ENCODE peak calls at places on chromosome 3, in seven cellular contexts. F is right lobe of liver, O is body of pancreas, X is psoas muscle, D is H1, I is brain microvascular endothelial cell, Q is AG04450. C is an unnamed sample.

GRCh38 chr3:107676469-107677309 is 153.9 kb downstream of the BBX start:
- DNase-seq in Q (no peak), I (no peak), X (no peak), D (no peak), F (no peak), O (no peak), C (no peak)

GRCh38 chr3:16887130-16887529 is 2.4 kb downstream of the PLCL2 start:
- DNase-seq in F (no peak), D (no peak), Q (no peak), X (no peak), I (no peak), O (no peak), C (no peak)

GRCh38 chr3:60609446-60609845 is 641.8 kb downstream of the FHIT start:
- DNase-seq in O (no peak), I (peak; percentile 61), F (no peak), D (peak; percentile 56), X (no peak), Q (no peak), C (no peak)

GRCh38 chr3:63130625-63131024 is 147.5 kb upstream of the SYNPR start:
- DNase-seq in D (no peak), Q (no peak), F (no peak), X (no peak), I (no peak), O (no peak), C (no peak)

GRCh38 chr3:113533534-113533892 is 1.2 kb downstream of the SIDT1 start:
- DNase-seq in D (no peak), X (no peak), F (no peak), Q (no peak), O (no peak), I (no peak), C (no peak)

GRCh38 chr3:124650798-124651197 is 79.5 kb upstream of the UMPS start:
- DNase-seq in D (no peak), F (no peak), X (no peak), Q (no peak), I (no peak), O (no peak), C (no peak)

GRCh38 chr3:15387171-15387581 is 40.2 kb downstream of the METTL6 start:
- DNase-seq in D (no peak), O (no peak), X (no peak), I (no peak), F (no peak), Q (no peak), C (no peak)

GRCh38 chr3:65597225-65597951 is 441.3 kb downstream of the MAGI1 start:
- DNase-seq in F (no peak), Q (no peak), I (no peak), X (peak; percentile 48), D (peak; percentile 88), O (peak; percentile 63), C (peak; percentile 76)

GRCh38 chr3:47433796-47434195 is 41.9 kb downstream of the SCAP start:
- DNase-seq in D (no peak), Q (no peak), X (no peak), F (peak; percentile 17), O (no peak), I (no peak), C (no peak)

GRCh38 chr3:46912986-46913385 is 35.5 kb downstream of the PTH1R start:
- DNase-seq in D (no peak), F (no peak), O (no peak), X (no peak), Q (no peak), I (no peak), C (no peak)

GRCh38 chr3:165716592-165716991 is 120.6 kb downstream of the BCHE start:
- DNase-seq in O (no peak), I (no peak), D (no peak), Q (no peak), F (no peak), X (no peak), C (no peak)

GRCh38 chr3:71258116-71258515 is 325.4 kb downstream of the FOXP1 start:
- DNase-seq in I (peak; percentile 88), F (no peak), X (no peak), D (no peak), O (no peak), Q (peak; percentile 27), C (no peak)

GRCh38 chr3:171446801-171447578 is 13.2 kb downstream of the TNIK start:
- DNase-seq in X (no peak), Q (peak; percentile 20), O (peak; percentile 25), D (no peak), F (no peak), I (peak; percentile 48), C (no peak)

GRCh38 chr3:17052348-17052747 is 167.6 kb downstream of the PLCL2 start:
- DNase-seq in D (no peak), O (no peak), F (no peak), I (no peak), X (no peak), Q (no peak), C (no peak)

GRCh38 chr3:165279471-165279870 is 83.3 kb upstream of the SLITRK3 start:
- DNase-seq in D (no peak), O (no peak), F (no peak), X (no peak), I (no peak), Q (no peak), C (no peak)

GRCh38 chr3:164604687-164605086 is 473.6 kb downstream of the SI start:
- DNase-seq in O (peak; percentile 6), X (no peak), F (no peak), I (peak; percentile 3), Q (no peak), D (no peak), C (no peak)

GRCh38 chr3:15333099-15333956 is 942 bp upstream of the SH3BP5 start:
- DNase-seq in I (no peak), Q (no peak), F (no peak), O (no peak), X (no peak), D (no peak), C (no peak)

GRCh38 chr3:60431599-60431958 is 819.7 kb downstream of the FHIT start:
- DNase-seq in D (peak; percentile 27), Q (peak; percentile 4), F (no peak), X (no peak), O (no peak), I (peak; percentile 22), C (no peak)

GRCh38 chr3:114519415-114519814 is 225.6 kb downstream of the TIGIT start:
- DNase-seq in D (no peak), Q (peak; percentile 36), I (peak; percentile 84), F (no peak), O (peak; percentile 60), X (peak; percentile 52), C (no peak)

GRCh38 chr3:11331101-11331500 is 58.9 kb downstream of the ATG7 start:
- DNase-seq in I (no peak), O (no peak), X (no peak), Q (no peak), F (no peak), D (no peak), C (no peak)

GRCh38 chr3:129441782-129442181 is 1.8 kb downstream of the IFT122 start:
- DNase-seq in O (peak; percentile 48), F (no peak), X (no peak), Q (no peak), I (no peak), D (no peak), C (peak; percentile 46)

DNA sequence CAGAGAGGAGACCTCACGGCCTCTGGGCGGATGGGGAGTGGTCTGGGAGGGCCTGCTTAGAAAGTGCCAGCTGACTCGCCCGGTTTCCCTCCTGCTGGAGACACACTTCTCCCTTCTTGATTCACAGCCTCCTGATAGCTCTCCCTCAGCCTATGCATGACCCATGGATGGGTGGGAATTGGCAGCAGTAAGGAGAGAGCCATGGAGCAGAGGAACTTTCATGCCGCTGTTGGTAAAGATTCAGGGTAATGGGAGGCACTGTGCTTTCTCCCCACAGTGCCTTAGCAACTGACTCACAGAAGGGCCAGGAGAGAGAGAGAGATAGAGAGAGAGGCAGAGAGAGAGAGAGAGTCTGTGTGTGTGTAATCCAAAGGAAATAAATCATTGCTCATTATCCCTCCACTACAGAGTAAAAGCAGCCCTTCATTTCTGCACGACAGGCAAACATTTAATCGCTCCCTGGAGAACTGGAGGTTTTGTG is 82.9 kb downstream of the SEMA5B start:
- DNase-seq in F (no peak), Q (no peak), O (no peak), X (no peak), D (no peak), I (peak; percentile 18), C (no peak)
- TF ChIP-seq CTCF in F (no peak), Q (no peak), O (no peak), X (no peak), D (no peak), I (no peak), C (no peak)

GRCh38 chr3:176926688-176927087 is 270.6 kb downstream of the TBL1XR1 start:
- DNase-seq in F (no peak), Q (no peak), I (no peak), D (no peak), O (no peak), X (no peak), C (no peak)

GRCh38 chr3:176919836-176920760 is 277.2 kb downstream of the TBL1XR1 start:
- DNase-seq in D (no peak), Q (peak; percentile 66), X (no peak), I (peak; percentile 79), O (no peak), F (no peak), C (no peak)

GRCh38 chr3:176926034-176926433 is 271.2 kb downstream of the TBL1XR1 start:
- DNase-seq in Q (no peak), F (no peak), O (no peak), I (no peak), D (no peak), X (no peak), C (no peak)

GRCh38 chr3:176916777-176917176 is 280.5 kb downstream of the TBL1XR1 start:
- DNase-seq in X (no peak), O (peak; percentile 65), Q (no peak), F (no peak), D (peak; percentile 33), I (no peak), C (no peak)

GRCh38 chr3:176920806-176921205 is 276.5 kb downstream of the TBL1XR1 start:
- DNase-seq in D (no peak), O (peak; percentile 30), Q (no peak), I (no peak), X (no peak), F (no peak), C (no peak)
- H3K27ac ChIP-seq in D (no peak overlapping the region), O (peak overlapping the region; percentile 69), Q (peak overlapping the region; percentile 40), I (no peak overlapping the region), X (no peak overlapping the region), F (no peak overlapping the region), C (no peak overlapping the region)

DNA sequence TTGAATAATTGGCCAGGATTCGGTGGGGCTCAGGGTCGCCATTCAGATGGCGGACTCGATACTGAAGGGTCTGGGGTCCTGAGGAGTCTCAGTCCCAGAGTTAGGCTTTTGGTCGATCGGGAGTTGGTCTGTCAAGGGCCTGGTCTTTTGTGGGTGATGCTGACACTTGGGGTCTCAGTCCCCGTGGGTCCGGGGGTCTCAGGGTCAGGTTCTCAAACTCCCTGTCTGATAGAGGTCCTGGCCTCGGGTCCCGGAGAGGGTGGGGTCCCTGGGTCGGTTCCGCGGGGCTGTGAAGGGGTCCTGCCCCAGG is 467 bp downstream of the NCKIPSD start:
- DNase-seq in O (no peak), I (no peak), D (no peak), Q (no peak), F (no peak), X (no peak), C (no peak)
- TF ChIP-seq CTCF in O (no peak), I (no peak), D (no peak), Q (peak; percentile 32), F (no peak), X (no peak), C (no peak)

DNA sequence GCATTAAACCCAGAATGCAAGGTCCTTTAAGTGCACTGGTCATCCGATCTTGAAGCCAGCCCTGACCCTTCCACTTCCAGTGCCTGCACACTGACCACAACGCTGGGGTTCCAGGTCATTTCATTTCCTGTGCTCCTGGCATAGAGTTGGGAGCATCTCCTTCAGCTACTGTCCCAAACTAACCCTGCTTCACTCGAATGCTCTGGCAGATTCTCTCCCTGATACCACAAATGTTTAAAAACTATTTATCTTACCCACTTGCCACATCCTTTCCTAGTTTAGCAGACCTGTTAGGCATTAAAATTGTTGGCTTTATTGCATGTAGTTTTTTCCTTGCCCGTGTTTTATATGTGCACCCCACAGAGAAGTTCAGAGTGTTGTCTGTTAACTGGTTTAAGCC is 77.5 kb downstream of the ABI3BP start:
- DNase-seq in O (no peak), F (no peak), I (no peak), X (no peak), Q (no peak), D (no peak), C (no peak)
- H3K27ac ChIP-seq in O (no peak overlapping the region), F (no peak overlapping the region), I (no peak overlapping the region), X (no peak overlapping the region), Q (no peak overlapping the region), D (no peak overlapping the region), C (no peak overlapping the region)

C was measured in dorsolateral prefrontal cortex.